ENCODE peak calls at places on chromosome 19, in seven cellular contexts. F, M, Z, Y, J, N and W are unnamed samples.

GRCh38 chr19:57438925-57439324 is 3.8 kb downstream of the ZNF749 start:
- DNase-seq in F (no peak), M (no peak), Z (no peak), Y (no peak), J (no peak), N (no peak), W (no peak)

GRCh38 chr19:30228113-30228725 is 144.0 kb upstream of the ZNF536 start:
- DNase-seq in F (no peak), M (no peak), Z (no peak), Y (peak; percentile 13), J (no peak), N (no peak), W (no peak)

GRCh38 chr19:11142528-11143171 is 12.9 kb downstream of the SPC24 start:
- DNase-seq in F (peak; percentile 96), M (peak; percentile 84), Z (peak; percentile 97), Y (peak; percentile 75), J (peak; percentile 97), N (no peak), W (peak; percentile 41)

GRCh38 chr19:17370026-17370587 is 7.0 kb downstream of the PLVAP start:
- DNase-seq in F (no peak), M (no peak), Z (no peak), Y (no peak), J (no peak), N (no peak), W (no peak)

GRCh38 chr19:53101518-53101917 is 1.7 kb downstream of the ZNF160 start:
- DNase-seq in F (no peak), M (no peak), Z (no peak), Y (no peak), J (no peak), N (no peak), W (no peak)

GRCh38 chr19:16328824-16329482 is 4.3 kb downstream of the KLF2 start:
- DNase-seq in F (no peak), M (no peak), Z (peak; percentile 45), Y (no peak), J (no peak), N (no peak), W (no peak)

GRCh38 chr19:50658438-50659317 is 9.4 kb downstream of the C19orf81 start:
- DNase-seq in F (no peak), M (no peak), Z (peak; percentile 30), Y (peak; percentile 39), J (peak; percentile 48), N (no peak), W (no peak)

GRCh38 chr19:34082289-34083077 is 89.8 kb upstream of the LSM14A start:
- DNase-seq in F (no peak), M (no peak), Z (peak; percentile 30), Y (no peak), J (no peak), N (no peak), W (no peak)

GRCh38 chr19:52138614-52139290 is 986 bp downstream of the ZNF616 start:
- DNase-seq in F (no peak), M (peak; percentile 47), Z (no peak), Y (peak; percentile 25), J (peak; percentile 33), N (no peak), W (no peak)

GRCh38 chr19:15238639-15239155 is 6.4 kb upstream of the EPHX3 start:
- DNase-seq in F (no peak), M (no peak), Z (peak; percentile 27), Y (no peak), J (no peak), N (no peak), W (no peak)

GRCh38 chr19:11203194-11204075 is 6.1 kb upstream of the KANK2 start:
- DNase-seq in F (peak; percentile 97), M (peak; percentile 65), Z (peak; percentile 94), Y (peak; percentile 67), J (peak; percentile 89), N (peak; percentile 86), W (peak; percentile 41)

GRCh38 chr19:1277061-1277460 is 1.7 kb downstream of the FAM174C start:
- DNase-seq in F (no peak), M (no peak), Z (peak; percentile 61), Y (no peak), J (no peak), N (no peak), W (no peak)

GRCh38 chr19:15836345-15836594 is 20.8 kb upstream of the OR10H1 start:
- DNase-seq in F (no peak), M (no peak), Z (no peak), Y (no peak), J (no peak), N (no peak), W (no peak)

GRCh38 chr19:49851456-49852259 is 699 bp downstream of the PTOV1 start:
- DNase-seq in F (no peak), M (peak; percentile 63), Z (peak; percentile 73), Y (no peak), J (no peak), N (no peak), W (peak; percentile 45)

GRCh38 chr19:42542791-42543190 is 14.5 kb upstream of the CEACAM1 start:
- DNase-seq in F (no peak), M (no peak), Z (no peak), Y (no peak), J (no peak), N (peak; percentile 47), W (peak; percentile 19)

GRCh38 chr19:41154060-41154459 is 39.0 kb upstream of the CYP2S1 start:
- DNase-seq in F (no peak), M (no peak), Z (no peak), Y (no peak), J (no peak), N (no peak), W (no peak)

GRCh38 chr19:35295792-35296462 is 4.0 kb downstream of the MAG start:
- DNase-seq in F (no peak), M (no peak), Z (no peak), Y (peak; percentile 16), J (no peak), N (no peak), W (peak; percentile 76)

GRCh38 chr19:31214086-31214485 is 135.2 kb downstream of the TSHZ3 start:
- DNase-seq in F (no peak), M (no peak), Z (no peak), Y (peak; percentile 69), J (peak; percentile 61), N (peak; percentile 90), W (peak; percentile 91)

GRCh38 chr19:6677924-6678689 is 8.1 kb upstream of the TNFSF14 start:
- DNase-seq in F (no peak), M (peak; percentile 81), Z (peak; percentile 30), Y (no peak), J (no peak), N (no peak), W (no peak)

GRCh38 chr19:10005632-10006334 is 4.5 kb downstream of the COL5A3 start:
- DNase-seq in F (no peak), M (no peak), Z (peak; percentile 36), Y (no peak), J (no peak), N (no peak), W (no peak)

GRCh38 chr19:42355896-42356295 is 30.5 kb downstream of the MEGF8 start:
- DNase-seq in F (no peak), M (no peak), Z (no peak), Y (no peak), J (no peak), N (no peak), W (no peak)

GRCh38 chr19:47097396-47098217 is 16.0 kb downstream of the ZC3H4 start:
- DNase-seq in F (no peak), M (no peak), Z (no peak), Y (peak; percentile 43), J (peak; percentile 64), N (peak; percentile 83), W (no peak)

GRCh38 chr19:11421607-11422098 is 2.5 kb upstream of the RGL3 start:
- DNase-seq in F (no peak), M (peak; percentile 70), Z (no peak), Y (peak; percentile 63), J (no peak), N (no peak), W (peak; percentile 62)

GRCh38 chr19:18415177-18415867 is 3.9 kb upstream of the SSBP4 start:
- DNase-seq in F (no peak), M (peak; percentile 60), Z (peak; percentile 91), Y (peak; percentile 54), J (peak; percentile 90), N (peak; percentile 90), W (no peak)

GRCh38 chr19:42066075-42066754 is 3.8 kb downstream of the GRIK5 start:
- DNase-seq in F (no peak), M (no peak), Z (no peak), Y (no peak), J (no peak), N (no peak), W (no peak)

DNA sequence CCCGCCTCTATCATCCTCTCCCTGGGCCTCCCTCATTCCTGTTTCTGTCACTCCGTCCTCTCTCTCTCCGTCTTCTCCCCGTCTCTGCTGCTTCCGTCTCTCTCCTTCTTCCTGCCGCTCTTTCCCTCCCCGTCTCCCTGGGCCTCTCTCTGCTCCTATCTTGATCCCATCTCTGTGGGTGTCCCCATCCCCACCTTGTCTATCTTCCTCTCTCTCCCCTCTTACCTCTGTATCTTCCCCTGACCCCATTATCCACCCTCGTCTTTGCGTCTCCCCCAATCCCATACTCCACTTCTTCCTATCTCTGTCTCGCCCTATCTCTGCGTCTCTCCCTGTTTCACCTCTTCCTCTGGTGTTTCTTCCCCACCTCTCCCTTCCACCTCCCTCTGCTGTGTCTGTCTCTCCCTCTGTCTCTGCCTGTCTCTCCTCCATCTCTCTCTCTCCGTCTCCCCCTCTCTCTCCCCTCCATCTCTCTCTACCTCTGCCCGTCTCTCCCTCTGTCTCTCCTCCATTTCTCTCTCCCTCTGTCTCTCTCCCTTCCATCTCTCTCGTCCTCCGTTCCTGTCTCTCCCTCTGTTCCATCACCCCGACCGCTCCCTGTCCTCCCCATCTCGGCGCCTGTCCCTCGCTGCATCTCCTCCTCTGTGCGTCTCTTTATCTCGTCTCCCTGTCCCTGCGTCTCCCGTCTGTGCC is 4.3 kb downstream of the GRIN2D start:
- DNase-seq in F (no peak), M (no peak), Z (no peak), Y (no peak), J (no peak), N (peak; percentile 67), W (no peak)
- H3K27ac ChIP-seq in F (no peak overlapping the region), M (no peak overlapping the region), Z (no peak overlapping the region), Y (no peak overlapping the region), J (peak overlapping the region; percentile 46), N (peak overlapping the region; percentile 50), W (no peak overlapping the region)

GRCh38 chr19:55269299-55269698 is 10.5 kb upstream of the PPP6R1 start:
- DNase-seq in F (no peak), M (no peak), Z (no peak), Y (no peak), J (no peak), N (no peak), W (no peak)
- TF ChIP-seq POLR2A in F (no peak), M (no peak), Z (no peak), Y (no peak), J (no peak), N (no peak), W (no peak)

GRCh38 chr19:44767295-44768180 is 10.2 kb upstream of the CBLC start:
- DNase-seq in F (no peak), M (no peak), Z (no peak), Y (no peak), J (peak; percentile 19), N (no peak), W (no peak)
- H3K27ac ChIP-seq in F (no peak overlapping the region), M (no peak overlapping the region), Z (no peak overlapping the region), Y (no peak overlapping the region), J (no peak overlapping the region), N (no peak overlapping the region), W (no peak overlapping the region)

GRCh38 chr19:12721656-12722565 is 1.8 kb downstream of the TNPO2 start:
- DNase-seq in F (no peak), M (peak; percentile 66), Z (peak; percentile 79), Y (peak; percentile 70), J (peak; percentile 69), N (peak; percentile 88), W (peak; percentile 81)
- TF ChIP-seq POLR2A in F (no peak), M (no peak), Z (no peak), Y (no peak), J (no peak), N (no peak), W (no peak)

GRCh38 chr19:2719232-2719735 is 1.9 kb downstream of the DIRAS1 start:
- DNase-seq in F (no peak), M (no peak), Z (no peak), Y (no peak), J (no peak), N (no peak), W (no peak)
- H3K27ac ChIP-seq in F (no peak overlapping the region), M (no peak overlapping the region), Z (no peak overlapping the region), Y (no peak overlapping the region), J (peak overlapping the region; percentile 91), N (no peak overlapping the region), W (no peak overlapping the region)